ENCODE peak calls at places on chromosomes 7 and 10, in eight cellular contexts. One of them, this sample, is unnamed.

GRCh38 chr10:3631709-3632330 is 153.2 kb downstream of the KLF6 start:
- DNase-seq in endothelial cell: no peak
- DNase-seq in germinal center: no peak
- DNase-seq in T-helper 9 cell: no peak
- DNase-seq in T-helper 1 cell: no peak
- DNase-seq in effector CD4-positive, alpha-beta T cell: no peak
- DNase-seq in A549: no peak
- DNase-seq in stimulated activated CD8-positive, alpha-beta memory T cell treated with anti-CD3 and anti-CD28 coated beads, Interleukin-2, amount 100 ng/mL, for 1 hour: no peak
- DNase-seq in this sample: no peak

GRCh38 chr10:99631496-99631895 is 11.3 kb upstream of the SLC25A28 start:
- DNase-seq in germinal center: no peak
- DNase-seq in stimulated activated CD8-positive, alpha-beta memory T cell treated with anti-CD3 and anti-CD28 coated beads, Interleukin-2, amount 100 ng/mL, for 1 hour: no peak
- DNase-seq in T-helper 1 cell: no peak
- DNase-seq in endothelial cell: no peak
- DNase-seq in A549: no peak
- DNase-seq in effector CD4-positive, alpha-beta T cell: no peak
- DNase-seq in T-helper 9 cell: no peak
- DNase-seq in this sample: no peak

GRCh38 chr7:47327306-47327697 is 254.6 kb downstream of the TNS3 start:
- DNase-seq in stimulated activated CD8-positive, alpha-beta memory T cell treated with anti-CD3 and anti-CD28 coated beads, Interleukin-2, amount 100 ng/mL, for 1 hour: no peak
- DNase-seq in endothelial cell: no peak
- DNase-seq in T-helper 1 cell: no peak
- DNase-seq in A549: no peak
- DNase-seq in T-helper 9 cell: no peak
- DNase-seq in germinal center: no peak
- DNase-seq in effector CD4-positive, alpha-beta T cell: no peak
- DNase-seq in this sample: no peak

GRCh38 chr10:4514445-4515108 is 311.4 kb upstream of the AKR1E2 start:
- DNase-seq in T-helper 1 cell: no peak
- DNase-seq in A549: no peak
- DNase-seq in T-helper 9 cell: no peak
- DNase-seq in stimulated activated CD8-positive, alpha-beta memory T cell treated with anti-CD3 and anti-CD28 coated beads, Interleukin-2, amount 100 ng/mL, for 1 hour: no peak
- DNase-seq in effector CD4-positive, alpha-beta T cell: no peak
- DNase-seq in germinal center: peak; percentile 47
- DNase-seq in endothelial cell: peak; percentile 9
- DNase-seq in this sample: no peak

GRCh38 chr7:45625067-45625466 is 50.9 kb downstream of the ADCY1 start:
- DNase-seq in A549: no peak
- DNase-seq in effector CD4-positive, alpha-beta T cell: no peak
- DNase-seq in endothelial cell: no peak
- DNase-seq in germinal center: no peak
- DNase-seq in T-helper 1 cell: no peak
- DNase-seq in T-helper 9 cell: no peak
- DNase-seq in stimulated activated CD8-positive, alpha-beta memory T cell treated with anti-CD3 and anti-CD28 coated beads, Interleukin-2, amount 100 ng/mL, for 1 hour: no peak
- DNase-seq in this sample: no peak

GRCh38 chr10:71431216-71431944 is 34.7 kb downstream of the CDH23 start:
- DNase-seq in germinal center: no peak
- DNase-seq in T-helper 1 cell: no peak
- DNase-seq in A549: no peak
- DNase-seq in stimulated activated CD8-positive, alpha-beta memory T cell treated with anti-CD3 and anti-CD28 coated beads, Interleukin-2, amount 100 ng/mL, for 1 hour: no peak
- DNase-seq in effector CD4-positive, alpha-beta T cell: no peak
- DNase-seq in T-helper 9 cell: no peak
- DNase-seq in endothelial cell: no peak
- DNase-seq in this sample: no peak

GRCh38 chr10:29650552-29650944 is 15.8 kb upstream of the SVIL start:
- DNase-seq in endothelial cell: no peak
- DNase-seq in T-helper 1 cell: no peak
- DNase-seq in A549: no peak
- DNase-seq in effector CD4-positive, alpha-beta T cell: no peak
- DNase-seq in stimulated activated CD8-positive, alpha-beta memory T cell treated with anti-CD3 and anti-CD28 coated beads, Interleukin-2, amount 100 ng/mL, for 1 hour: no peak
- DNase-seq in germinal center: no peak
- DNase-seq in T-helper 9 cell: no peak
- DNase-seq in this sample: no peak

GRCh38 chr10:90884414-90884813 is 12.6 kb downstream of the RPP30 start:
- DNase-seq in T-helper 9 cell: no peak
- DNase-seq in A549: no peak
- DNase-seq in endothelial cell: no peak
- DNase-seq in T-helper 1 cell: no peak
- DNase-seq in effector CD4-positive, alpha-beta T cell: no peak
- DNase-seq in germinal center: no peak
- DNase-seq in stimulated activated CD8-positive, alpha-beta memory T cell treated with anti-CD3 and anti-CD28 coated beads, Interleukin-2, amount 100 ng/mL, for 1 hour: no peak
- DNase-seq in this sample: no peak

GRCh38 chr10:107166378-107166777 is 1.9 kb upstream of the SORCS1 start:
- DNase-seq in germinal center: no peak
- DNase-seq in A549: no peak
- DNase-seq in stimulated activated CD8-positive, alpha-beta memory T cell treated with anti-CD3 and anti-CD28 coated beads, Interleukin-2, amount 100 ng/mL, for 1 hour: no peak
- DNase-seq in endothelial cell: no peak
- DNase-seq in T-helper 9 cell: no peak
- DNase-seq in T-helper 1 cell: no peak
- DNase-seq in effector CD4-positive, alpha-beta T cell: no peak
- DNase-seq in this sample: no peak

GRCh38 chr7:104264281-104264680 is 56.5 kb upstream of the ORC5 start:
- DNase-seq in germinal center: no peak
- DNase-seq in stimulated activated CD8-positive, alpha-beta memory T cell treated with anti-CD3 and anti-CD28 coated beads, Interleukin-2, amount 100 ng/mL, for 1 hour: no peak
- DNase-seq in endothelial cell: no peak
- DNase-seq in T-helper 9 cell: no peak
- DNase-seq in T-helper 1 cell: no peak
- DNase-seq in effector CD4-positive, alpha-beta T cell: no peak
- DNase-seq in A549: no peak
- DNase-seq in this sample: no peak

GRCh38 chr7:83053965-83054364 is 108.7 kb downstream of the PCLO start:
- DNase-seq in T-helper 1 cell: no peak
- DNase-seq in germinal center: no peak
- DNase-seq in T-helper 9 cell: no peak
- DNase-seq in effector CD4-positive, alpha-beta T cell: no peak
- DNase-seq in endothelial cell: no peak
- DNase-seq in stimulated activated CD8-positive, alpha-beta memory T cell treated with anti-CD3 and anti-CD28 coated beads, Interleukin-2, amount 100 ng/mL, for 1 hour: no peak
- DNase-seq in A549: no peak
- DNase-seq in this sample: no peak